ENCODE peak calls at places on chromosomes 5 and 9, in ten cellular contexts. E is GM12892, H is tibial nerve, J is heart left ventricle, V is vagina, B is HCT116, W is Peyer's patch, F is ovary, X is body of pancreas, K is HepG2. A is an unnamed sample.

GRCh38 chr9:75051285-75051684 is 23.2 kb upstream of the CARNMT1 start:
- DNase-seq in E (no peak), H (no peak), J (no peak), V (no peak), B (no peak), W (no peak), F (no peak), X (no peak), K (no peak), A (peak; percentile 70)

GRCh38 chr9:14136646-14137370 is 177.1 kb downstream of the NFIB start:
- DNase-seq in E (no peak), H (no peak), J (no peak), V (no peak), B (no peak), W (no peak), F (no peak), X (no peak), K (no peak), A (no peak)

GRCh38 chr5:154755361-154756202 is at the start of gene LARP1:
- DNase-seq in E (no peak), H (peak; percentile 20), J (peak; percentile 58), V (no peak), B (no peak), W (peak; percentile 47), F (no peak), X (no peak), K (no peak), A (peak; percentile 82)

GRCh38 chr5:81253875-81254274 is 20.8 kb downstream of the CKMT2 start:
- DNase-seq in E (no peak), H (no peak), J (no peak), V (no peak), B (no peak), W (no peak), F (no peak), X (no peak), K (no peak), A (no peak)

GRCh38 chr5:89417990-89418820 is 535.2 kb upstream of the MEF2C start:
- DNase-seq in E (no peak), H (no peak), J (no peak), V (no peak), B (no peak), W (no peak), F (no peak), X (no peak), K (no peak), A (peak; percentile 65)

GRCh38 chr5:159049844-159050318 is 49.8 kb downstream of the EBF1 start:
- DNase-seq in E (no peak), H (no peak), J (no peak), V (no peak), B (no peak), W (no peak), F (peak; percentile 22), X (no peak), K (no peak), A (no peak)

GRCh38 chr9:37464426-37465248 is 613 bp downstream of the ZBTB5 start:
- DNase-seq in E (peak; percentile 35), H (peak; percentile 53), J (peak; percentile 84), V (no peak), B (no peak), W (no peak), F (peak; percentile 76), X (peak; percentile 77), K (no peak), A (peak; percentile 77)

GRCh38 chr9:129863059-129863690 is 27.9 kb downstream of the USP20 start:
- DNase-seq in E (no peak), H (no peak), J (no peak), V (no peak), B (no peak), W (peak; percentile 66), F (no peak), X (no peak), K (no peak), A (peak; percentile 99)

GRCh38 chr9:35659340-35659739 is 1.2 kb downstream of the CCDC107 start:
- DNase-seq in E (no peak), H (no peak), J (no peak), V (no peak), B (no peak), W (no peak), F (no peak), X (no peak), K (no peak), A (no peak)

GRCh38 chr5:5078009-5078897 is 61.9 kb upstream of the ADAMTS16 start:
- DNase-seq in E (no peak), H (no peak), J (no peak), V (no peak), B (no peak), W (no peak), F (no peak), X (no peak), K (no peak), A (no peak)

GRCh38 chr9:126549246-126550006 is 64.3 kb upstream of the LMX1B start:
- DNase-seq in E (no peak), H (no peak), J (no peak), V (no peak), B (no peak), W (no peak), F (no peak), X (no peak), K (no peak), A (no peak)

GRCh38 chr9:131951905-131952304 is 127.8 kb downstream of the MED27 start:
- DNase-seq in E (no peak), H (peak; percentile 47), J (peak; percentile 32), V (no peak), B (no peak), W (no peak), F (no peak), X (no peak), K (no peak), A (no peak)

GRCh38 chr5:98772415-98773213 is 849 bp upstream of the RGMB start:
- DNase-seq in E (peak; percentile 33), H (peak; percentile 30), J (peak; percentile 67), V (no peak), B (peak; percentile 80), W (peak; percentile 70), F (peak; percentile 71), X (peak; percentile 73), K (peak; percentile 62), A (peak; percentile 14)

GRCh38 chr9:109248133-109248581 is 72.7 kb downstream of the EPB41L4B start:
- DNase-seq in E (no peak), H (no peak), J (no peak), V (no peak), B (no peak), W (no peak), F (no peak), X (peak; percentile 83), K (peak; percentile 79), A (no peak)

GRCh38 chr5:180790524-180790923 is 12.1 kb downstream of the MGAT1 start:
- DNase-seq in E (no peak), H (no peak), J (no peak), V (no peak), B (no peak), W (no peak), F (no peak), X (no peak), K (no peak), A (no peak)

DNA sequence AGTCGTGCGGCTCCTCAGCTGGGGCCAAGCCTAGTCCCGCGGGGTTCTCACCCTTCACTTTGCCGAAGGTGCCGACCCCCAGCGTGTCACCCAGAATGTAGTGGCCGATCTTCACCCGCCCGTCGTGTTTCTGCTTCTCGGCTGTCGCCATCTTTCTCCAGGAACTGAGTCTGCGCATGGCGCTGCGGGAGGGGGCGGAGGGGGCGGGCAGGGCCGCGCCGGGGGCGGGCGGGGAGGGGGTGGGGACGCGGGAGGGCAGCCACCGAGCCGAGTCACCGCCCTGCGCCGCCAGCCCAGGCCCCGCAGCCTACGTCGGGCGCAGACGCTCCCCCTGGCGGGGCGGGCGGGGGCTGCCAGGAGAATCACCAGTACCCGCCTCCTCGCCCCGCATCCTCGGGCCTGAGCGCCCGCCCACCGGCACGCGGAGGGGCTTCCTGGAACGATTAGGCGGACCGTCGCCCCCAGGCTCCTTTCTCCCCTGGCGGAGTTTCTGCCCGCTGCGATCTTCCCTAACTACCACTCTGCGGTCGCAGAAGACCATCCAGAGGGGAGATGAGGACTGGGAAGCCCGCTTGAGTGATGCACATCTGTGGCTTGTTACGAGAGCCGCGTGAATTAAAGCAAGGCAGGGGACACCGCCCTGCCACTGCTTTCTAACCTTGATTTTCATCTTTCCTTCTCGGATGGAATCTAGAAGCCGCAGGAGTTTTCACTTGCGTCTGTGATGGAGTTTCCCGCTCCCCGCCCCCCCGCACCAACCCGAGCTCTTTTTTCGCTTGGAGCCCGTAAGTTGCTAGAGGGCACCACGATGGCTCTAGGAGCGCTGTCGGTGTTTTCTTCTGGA is at the start of gene PRKAA1:
- DNase-seq in E (peak; percentile 77), H (peak; percentile 77), J (peak; percentile 90), V (no peak), B (peak; percentile 61), W (peak; percentile 89), F (peak; percentile 85), X (peak; percentile 89), K (peak; percentile 71), A (peak; percentile 96)
- TF ChIP-seq POLR2A in E (peak; percentile 70), H (peak; percentile 51), J (no peak), V (peak; percentile 82), B (no peak), W (peak; percentile 25), F (peak; percentile 61), X (peak; percentile 77), K (peak; percentile 86), A (peak; percentile 56)

GRCh38 chr5:65102826-65103673 is 334.3 kb downstream of the CWC27 start:
- DNase-seq in E (peak; percentile 52), H (peak; percentile 14), J (peak; percentile 75), V (no peak), B (no peak), W (peak; percentile 71), F (peak; percentile 58), X (peak; percentile 63), K (peak; percentile 35), A (peak; percentile 70)
- TF ChIP-seq POLR2A in E (peak; percentile 59), H (no peak), J (no peak), V (no peak), B (no peak), W (peak; percentile 20), F (no peak), X (peak; percentile 44), K (no peak), A (peak; percentile 53)

DNA sequence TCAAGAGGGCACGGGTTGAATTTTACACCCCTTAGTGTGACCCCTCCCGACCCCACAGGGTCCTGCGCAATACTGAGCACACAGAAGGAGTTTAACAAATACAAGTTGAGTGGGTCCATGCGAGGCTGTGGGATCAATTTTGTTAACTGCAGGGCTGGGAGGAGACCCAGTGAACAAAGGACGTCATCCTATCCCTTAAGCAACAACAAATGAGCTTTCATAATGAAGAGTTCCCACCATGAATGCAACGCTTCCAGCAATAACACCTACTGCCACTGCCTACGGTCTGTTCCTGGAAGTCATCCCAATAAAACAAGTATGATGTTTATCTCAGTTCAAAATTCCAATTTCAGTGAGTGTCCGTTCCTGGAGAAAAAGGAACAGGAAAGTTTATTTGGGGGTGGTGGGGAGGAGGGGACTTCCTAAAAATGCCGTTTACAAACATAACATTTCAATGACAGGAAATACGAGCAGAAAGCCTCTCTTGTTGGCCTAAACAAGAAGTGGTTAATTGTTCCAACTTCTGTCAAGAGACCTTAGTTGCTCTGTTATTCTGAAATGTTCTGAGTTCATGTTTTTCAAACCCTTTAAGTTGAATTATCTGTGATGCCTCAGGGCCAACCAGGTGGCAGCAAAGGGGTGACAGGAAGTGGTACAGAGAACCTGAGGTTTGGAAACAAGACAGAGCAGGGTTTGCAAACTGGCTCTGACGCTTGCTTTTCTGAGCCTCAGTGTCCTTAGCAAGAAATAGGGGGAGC is 65.8 kb upstream of the PLPP6 start:
- DNase-seq in E (no peak), H (no peak), J (no peak), V (no peak), B (no peak), W (peak; percentile 55), F (no peak), X (no peak), K (no peak), A (no peak)
- TF ChIP-seq POLR2A in E (no peak), H (no peak), J (no peak), V (no peak), B (no peak), W (no peak), F (no peak), X (no peak), K (no peak), A (no peak)

GRCh38 chr9:136545966-136546696 is at the start of gene NOTCH1:
- DNase-seq in E (peak; percentile 93), H (peak; percentile 83), J (peak; percentile 95), V (no peak), B (peak; percentile 87), W (peak; percentile 87), F (peak; percentile 83), X (peak; percentile 91), K (peak; percentile 30), A (peak; percentile 73)
- TF ChIP-seq POLR2A in E (peak; percentile 48), H (peak; percentile 65), J (no peak), V (peak; percentile 85), B (no peak), W (no peak), F (peak; percentile 26), X (peak; percentile 74), K (no peak), A (no peak)